ENCODE peak calls at places on chromosomes 4 and X, in four cellular contexts. P is K562, I is GM12878, V is HepG2. D is an unnamed sample.

GRCh38 chrX:22024577-22024976 is 7.5 kb upstream of the PHEX start:
- DNase-seq in P (no peak), I (no peak), V (no peak), D (no peak)

GRCh38 chr4:88008133-88008621 is 742 bp downstream of the PKD2 start:
- DNase-seq in P (peak), I (no peak), V (peak), D (peak)

GRCh38 chrX:132086717-132087116 is 41.1 kb downstream of the FRMD7 start:
- DNase-seq in P (no peak), I (no peak), V (no peak), D (no peak)

GRCh38 chr4:181595711-181596110 is 647.5 kb upstream of the TENM3 start:
- DNase-seq in P (no peak), I (no peak), V (no peak), D (no peak)

GRCh38 chr4:189206953-189207352 is 733.7 kb upstream of the FRG1 start:
- DNase-seq in P (no peak), I (no peak), V (no peak), D (no peak)

GRCh38 chr4:3723232-3723642 is 42.9 kb upstream of the ADRA2C start:
- DNase-seq in P (no peak), I (no peak), V (no peak), D (no peak)

GRCh38 chr4:32022071-32022470 is 1301.9 kb downstream of the PCDH7 start:
- DNase-seq in P (peak), I (no peak), V (no peak), D (peak)

GRCh38 chr4:67437974-67438713 is 107.2 kb downstream of the CENPC start:
- DNase-seq in P (no peak), I (no peak), V (peak), D (no peak)

GRCh38 chr4:138666366-138666765 is 349.2 kb upstream of the NOCT start:
- DNase-seq in P (no peak), I (no peak), V (no peak), D (no peak)

GRCh38 chrX:102651968-102652744 is 873 bp downstream of the GPRASP1 start:
- DNase-seq in P (no peak), I (no peak), V (no peak), D (peak)

GRCh38 chrX:41381685-41382084 is 47.7 kb downstream of the DDX3X start:
- DNase-seq in P (no peak), I (no peak), V (peak), D (peak)

GRCh38 chr4:41460641-41461040 is 77.3 kb upstream of the LIMCH1 start:
- DNase-seq in P (no peak), I (no peak), V (no peak), D (no peak)

DNA sequence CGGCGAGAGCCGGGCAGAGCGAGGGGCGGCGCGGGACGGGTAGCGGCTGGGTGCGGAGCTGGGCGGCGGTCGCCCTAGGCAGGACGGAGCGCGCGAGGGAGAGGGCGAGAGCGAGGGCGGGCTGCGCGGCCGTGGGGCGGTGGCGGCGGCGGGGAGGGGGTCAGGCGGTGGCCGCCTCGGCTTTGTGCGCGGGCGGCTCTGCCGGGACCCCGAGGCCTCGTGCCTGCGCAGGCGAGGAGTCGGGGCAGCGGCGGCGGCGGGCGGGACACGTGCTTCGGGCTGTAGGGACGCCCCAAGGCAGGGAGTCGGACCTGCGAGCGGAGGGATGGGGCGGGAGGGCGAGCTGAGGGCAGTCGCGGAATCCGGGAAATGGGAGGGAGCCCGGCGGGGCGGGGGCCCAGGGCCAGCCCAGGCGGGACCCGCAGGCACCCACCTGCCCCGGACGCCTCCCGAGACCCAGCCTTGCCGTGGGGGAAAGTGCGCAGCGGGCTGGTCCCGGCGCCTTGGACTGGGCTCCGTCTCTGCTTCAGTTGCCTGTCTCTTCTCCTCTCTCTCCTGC is 465 bp downstream of the BMPR1B start:
- DNase-seq in P (no peak), I (no peak), V (no peak), D (peak)
- TF ChIP-seq JUNB in P (no peak), I (no peak), V (no peak), D (no peak)

GRCh38 chr4:2353222-2354107 is 65.0 kb downstream of the ZFYVE28 start:
- DNase-seq in P (no peak), I (no peak), V (no peak), D (no peak)

GRCh38 chr4:2352729-2353221 is 65.7 kb downstream of the ZFYVE28 start:
- DNase-seq in P (no peak), I (no peak), V (no peak), D (no peak)

GRCh38 chr4:2352171-2352570 is 66.3 kb downstream of the ZFYVE28 start:
- DNase-seq in P (no peak), I (no peak), V (no peak), D (no peak)

GRCh38 chr4:2354760-2355159 is 63.7 kb downstream of the ZFYVE28 start:
- DNase-seq in P (no peak), I (no peak), V (no peak), D (no peak)

DNA sequence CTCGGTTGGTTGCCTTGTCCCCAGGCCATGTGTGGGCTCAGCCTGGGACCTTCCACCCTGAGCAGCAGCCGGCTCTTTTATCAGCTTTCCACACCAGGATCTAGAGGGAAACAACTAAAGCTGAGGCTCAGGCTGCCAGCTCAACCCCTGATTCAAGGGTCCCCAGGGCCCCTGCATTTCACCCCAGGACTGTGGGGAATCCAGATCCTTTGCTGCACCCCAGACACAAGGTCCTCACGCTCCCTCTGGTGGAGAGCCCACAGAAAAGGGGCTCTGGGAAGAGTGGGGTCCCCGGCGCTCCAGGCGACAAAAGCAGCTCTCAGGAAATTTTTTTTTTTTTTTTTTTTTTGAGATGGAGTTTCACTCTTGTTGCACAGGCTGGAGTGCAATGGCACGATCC is 64.3 kb downstream of the ZFYVE28 start:
- DNase-seq in P (peak), I (no peak), V (no peak), D (no peak)
- TF ChIP-seq REST in P (no peak), I (no peak), V (no peak), D (no peak)

GRCh38 chr4:184987493-184988031 is 30.7 kb upstream of the HELT start:
- DNase-seq in P (no peak), I (no peak), V (no peak), D (no peak)

GRCh38 chr4:184988611-184989010 is 29.7 kb upstream of the HELT start:
- DNase-seq in P (no peak), I (no peak), V (no peak), D (no peak)

GRCh38 chr4:184980261-184980660 is 38.0 kb upstream of the HELT start:
- DNase-seq in P (no peak), I (no peak), V (no peak), D (no peak)

GRCh38 chr4:184979461-184980124 is 38.7 kb upstream of the HELT start:
- DNase-seq in P (no peak), I (no peak), V (no peak), D (no peak)

DNA sequence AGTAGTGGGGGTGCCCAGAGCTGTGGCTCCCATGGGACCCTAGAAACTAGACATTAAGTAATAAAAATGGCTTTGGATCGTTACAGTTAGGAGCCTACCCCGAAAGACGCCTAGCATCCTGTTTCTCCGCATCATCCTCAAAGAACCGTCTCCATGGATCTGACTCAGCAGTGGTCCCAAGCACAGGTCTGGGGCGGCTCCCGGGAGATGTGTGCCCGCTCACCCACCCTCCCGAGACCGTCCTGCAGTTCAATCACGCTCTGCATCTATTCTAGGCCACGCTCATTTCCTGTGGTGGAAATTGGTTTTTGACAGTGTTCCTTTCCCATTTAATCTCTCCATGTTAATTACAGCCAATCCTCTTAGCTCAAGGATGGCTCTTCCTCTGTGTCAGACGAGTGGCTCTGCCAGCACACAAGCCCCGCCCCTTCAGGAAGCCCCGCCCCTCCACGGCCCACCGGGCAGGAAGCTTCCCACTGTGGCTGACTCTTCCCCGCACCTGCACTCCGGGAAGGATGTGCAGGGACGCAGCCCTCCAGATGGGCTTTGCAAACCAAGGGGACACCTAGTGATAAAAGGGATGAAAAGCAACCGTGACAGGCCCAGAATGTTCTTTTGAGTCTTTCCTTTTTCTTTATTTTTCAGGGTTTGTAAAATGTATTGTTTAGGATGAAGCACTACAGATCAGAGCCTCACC is 34.5 kb upstream of the HELT start:
- DNase-seq in P (peak), I (peak), V (peak), D (peak)
- TF ChIP-seq POLR2AphosphoS2 in P (no peak), I (no peak), V (no peak), D (no peak)

GRCh38 chrX:135429429-135429828 is 7.7 kb downstream of the SMIM10L2A start:
- DNase-seq in P (no peak), I (no peak), V (no peak), D (no peak)

GRCh38 chrX:135425026-135425425 is 3.3 kb downstream of the SMIM10L2A start:
- DNase-seq in P (no peak), I (no peak), V (no peak), D (no peak)

GRCh38 chrX:135421932-135422809 is at the start of gene SMIM10L2A:
- DNase-seq in P (peak), I (no peak), V (no peak), D (no peak)

GRCh38 chrX:135424469-135424868 is 2.7 kb downstream of the SMIM10L2A start:
- DNase-seq in P (no peak), I (no peak), V (no peak), D (no peak)

GRCh38 chrX:135425566-135425965 is 3.8 kb downstream of the SMIM10L2A start:
- DNase-seq in P (no peak), I (no peak), V (no peak), D (no peak)
- TF ChIP-seq JUNB in P (no peak), I (no peak), V (no peak), D (no peak)

DNA sequence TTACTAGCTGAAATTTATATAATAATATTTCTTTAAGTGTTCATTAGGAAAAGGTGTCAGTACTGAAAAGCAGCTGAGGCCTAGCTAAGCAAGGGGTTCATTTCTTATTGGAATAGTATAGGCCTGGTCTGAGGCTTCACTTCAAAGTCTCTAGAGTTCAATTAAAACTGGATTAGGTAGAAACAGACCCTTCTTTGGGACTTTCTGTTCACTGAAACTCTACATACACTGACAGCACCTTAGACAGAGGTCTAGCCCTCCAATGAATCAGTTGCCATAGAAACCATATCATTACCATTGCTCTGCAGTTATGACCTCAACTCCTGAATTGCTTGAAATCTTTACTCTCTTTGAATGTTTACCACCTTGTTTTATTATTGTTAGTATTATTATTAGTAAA is 86.4 kb upstream of the MAB21L2 start:
- DNase-seq in P (no peak), I (no peak), V (no peak), D (no peak)
- TF ChIP-seq REST in P (no peak), I (no peak), V (no peak), D (no peak)

DNA sequence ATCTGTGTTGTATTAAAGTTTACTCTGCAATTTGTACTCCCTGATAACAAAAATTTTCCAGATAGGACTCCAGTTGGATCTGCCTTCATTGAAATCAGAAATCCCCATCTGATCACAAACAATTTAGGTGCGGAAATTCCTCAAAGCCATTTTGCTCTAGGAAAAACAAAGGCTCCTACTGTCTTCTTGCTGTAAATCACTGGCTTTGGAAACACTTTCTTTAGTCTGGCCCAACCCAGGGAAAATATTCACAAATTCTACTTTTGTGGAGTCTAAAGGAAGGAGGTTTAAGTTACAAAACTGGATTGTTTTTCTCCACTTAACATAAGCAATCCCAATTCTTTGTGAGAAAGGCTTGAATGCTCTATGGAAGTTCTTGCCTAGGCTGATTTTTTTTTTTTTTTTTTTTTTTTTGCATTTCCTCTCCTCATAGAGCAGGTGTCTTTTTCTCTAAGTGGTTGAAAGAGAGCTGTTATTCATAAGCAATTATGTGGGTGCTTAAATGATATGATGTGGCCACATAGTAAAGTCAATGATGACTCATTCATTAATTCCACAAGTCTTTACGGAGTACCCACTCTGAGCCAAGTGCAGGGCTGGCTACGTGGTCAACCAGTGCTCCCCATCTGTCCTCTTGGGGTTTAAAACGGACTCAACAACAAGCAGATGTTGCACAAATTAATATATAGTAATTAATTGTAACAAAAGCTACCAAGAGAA is 261.4 kb downstream of the LDB2 start:
- DNase-seq in P (no peak), I (no peak), V (no peak), D (no peak)
- TF ChIP-seq POLR2AphosphoS2 in P (no peak), I (no peak), V (no peak), D (no peak)

GRCh38 chr4:73520821-73521220 is 39.3 kb downstream of the AFM start:
- DNase-seq in P (no peak), I (no peak), V (no peak), D (peak)
- TF ChIP-seq JUNB in P (no peak), I (no peak), V (no peak), D (no peak)

GRCh38 chr4:80016506-80016905 is 56.5 kb downstream of the ANTXR2 start:
- DNase-seq in P (no peak), I (no peak), V (no peak), D (no peak)
- TF ChIP-seq REST in P (no peak), I (no peak), V (no peak), D (no peak)

GRCh38 chrX:140040397-140040796 is 75.1 kb upstream of the CXorf66 start:
- DNase-seq in P (no peak), I (no peak), V (no peak), D (no peak)
- TF ChIP-seq POLR2AphosphoS2 in P (no peak), I (no peak), V (no peak), D (no peak)